ENCODE peak calls at places on chromosomes 1 and 21, in five cellular contexts. S is ovary, M is thyroid gland, T is stomach, J is A549. E is an unnamed sample.

GRCh38 chr21:42061195-42061865 is 9.8 kb upstream of the UMODL1 start:
- DNase-seq in S (no peak), T (no peak), J (no peak), M (no peak), E (no peak)

GRCh38 chr1:94783342-94784264 is 36.6 kb upstream of the SLC44A3 start:
- DNase-seq in T (peak; percentile 89), J (no peak), S (peak; percentile 74), M (peak; percentile 28), E (peak; percentile 70)

GRCh38 chr1:6134741-6135510 is 45.2 kb downstream of the CHD5 start:
- DNase-seq in T (no peak), J (no peak), M (no peak), S (no peak), E (no peak)

GRCh38 chr1:45403298-45404079 is 63.2 kb upstream of the MUTYH start:
- DNase-seq in J (no peak), M (no peak), T (no peak), S (no peak), E (no peak)

GRCh38 chr1:55363261-55363660 is 148.1 kb upstream of the USP24 start:
- DNase-seq in T (no peak), J (no peak), S (no peak), M (no peak), E (no peak)

GRCh38 chr1:69639159-69639558 is 71.4 kb downstream of the LRRC7 start:
- DNase-seq in J (no peak), M (no peak), S (no peak), T (no peak), E (no peak)

GRCh38 chr1:224127925-224128819 is 14.3 kb downstream of the FBXO28 start:
- DNase-seq in T (no peak), M (no peak), S (no peak), J (no peak), E (no peak)

GRCh38 chr1:31394628-31395193 is 18.3 kb upstream of the SERINC2 start:
- DNase-seq in T (peak; percentile 93), S (peak; percentile 83), J (peak; percentile 71), M (peak; percentile 94), E (peak; percentile 96)

GRCh38 chr1:84569216-84569615 is 5.0 kb downstream of the CTBS start:
- DNase-seq in J (no peak), M (no peak), S (no peak), T (no peak), E (no peak)

GRCh38 chr1:247857069-247857985 is at the start of gene TRIM58:
- DNase-seq in M (peak; percentile 75), T (peak; percentile 69), S (no peak), J (no peak), E (no peak)

GRCh38 chr1:23558140-23558871 is 995 bp downstream of the ID3 start:
- DNase-seq in T (peak; percentile 73), J (peak; percentile 77), M (peak; percentile 85), S (peak; percentile 67), E (no peak)

GRCh38 chr1:6880951-6881690 is 95.9 kb downstream of the CAMTA1 start:
- DNase-seq in T (no peak), J (no peak), S (no peak), M (peak; percentile 80), E (no peak)

GRCh38 chr21:16088121-16088520 is 358.3 kb downstream of the USP25 start:
- DNase-seq in S (no peak), T (no peak), M (no peak), J (no peak), E (no peak)

GRCh38 chr21:42010507-42011493 is 640 bp upstream of the ZBTB21 start:
- DNase-seq in J (no peak), M (peak; percentile 65), S (peak; percentile 57), T (no peak), E (no peak)

GRCh38 chr1:178501705-178502329 is 5.1 kb upstream of the CLEC20A start:
- DNase-seq in J (peak; percentile 62), M (peak; percentile 68), T (peak; percentile 77), S (peak; percentile 67), E (no peak)

GRCh38 chr1:51032936-51033335 is 62.9 kb downstream of the CDKN2C start:
- DNase-seq in T (no peak), J (no peak), M (no peak), S (no peak), E (no peak)

GRCh38 chr1:5509664-5510452 is 482.4 kb downstream of the NPHP4 start:
- DNase-seq in T (peak; percentile 72), S (peak; percentile 72), M (peak; percentile 52), J (peak; percentile 9), E (peak; percentile 91)

GRCh38 chr1:150876111-150876434 is 326 bp downstream of the ARNT start:
- DNase-seq in M (no peak), S (no peak), T (peak; percentile 61), J (no peak), E (no peak)

GRCh38 chr1:11730429-11730861 is 5.5 kb upstream of the AGTRAP start:
- DNase-seq in S (no peak), M (no peak), J (no peak), T (no peak), E (peak; percentile 52)

GRCh38 chr1:196407358-196408041 is 200.7 kb downstream of the KCNT2 start:
- DNase-seq in S (no peak), M (no peak), T (no peak), J (peak; percentile 48), E (no peak)

GRCh38 chr21:45994738-45995685 is 13.4 kb downstream of the COL6A1 start:
- DNase-seq in M (no peak), T (no peak), J (no peak), S (no peak), E (peak; percentile 83)

GRCh38 chr21:21200103-21200938 is 202.1 kb downstream of the NCAM2 start:
- DNase-seq in T (no peak), M (no peak), J (peak; percentile 3), S (no peak), E (peak; percentile 84)

GRCh38 chr1:201531551-201532425 is 7.1 kb upstream of the NAV1 start:
- DNase-seq in T (no peak), S (no peak), M (no peak), J (no peak), E (peak; percentile 76)

GRCh38 chr1:21594935-21595897 is 73.9 kb downstream of the RAP1GAP start:
- DNase-seq in S (peak; percentile 56), J (peak; percentile 60), M (peak; percentile 54), T (peak; percentile 71), E (no peak)

GRCh38 chr1:224317383-224318045 is 12.5 kb downstream of the NVL start:
- DNase-seq in M (no peak), T (no peak), S (no peak), J (no peak), E (no peak)

GRCh38 chr1:151055581-151055980 is 3.8 kb downstream of the CDC42SE1 start:
- DNase-seq in J (no peak), T (no peak), M (no peak), S (no peak), E (no peak)

GRCh38 chr1:62528015-62528414 is 69.3 kb upstream of the ANGPTL3 start:
- DNase-seq in S (no peak), M (no peak), T (no peak), J (no peak), E (no peak)

GRCh38 chr1:163069142-163069541 is at the start of gene RGS4:
- DNase-seq in S (peak; percentile 40), J (peak; percentile 29), M (peak; percentile 4), T (peak; percentile 31), E (no peak)

GRCh38 chr1:39129514-39129913 is 75.0 kb upstream of the MACF1 start:
- DNase-seq in J (peak; percentile 53), M (no peak), T (no peak), S (no peak), E (no peak)

DNA sequence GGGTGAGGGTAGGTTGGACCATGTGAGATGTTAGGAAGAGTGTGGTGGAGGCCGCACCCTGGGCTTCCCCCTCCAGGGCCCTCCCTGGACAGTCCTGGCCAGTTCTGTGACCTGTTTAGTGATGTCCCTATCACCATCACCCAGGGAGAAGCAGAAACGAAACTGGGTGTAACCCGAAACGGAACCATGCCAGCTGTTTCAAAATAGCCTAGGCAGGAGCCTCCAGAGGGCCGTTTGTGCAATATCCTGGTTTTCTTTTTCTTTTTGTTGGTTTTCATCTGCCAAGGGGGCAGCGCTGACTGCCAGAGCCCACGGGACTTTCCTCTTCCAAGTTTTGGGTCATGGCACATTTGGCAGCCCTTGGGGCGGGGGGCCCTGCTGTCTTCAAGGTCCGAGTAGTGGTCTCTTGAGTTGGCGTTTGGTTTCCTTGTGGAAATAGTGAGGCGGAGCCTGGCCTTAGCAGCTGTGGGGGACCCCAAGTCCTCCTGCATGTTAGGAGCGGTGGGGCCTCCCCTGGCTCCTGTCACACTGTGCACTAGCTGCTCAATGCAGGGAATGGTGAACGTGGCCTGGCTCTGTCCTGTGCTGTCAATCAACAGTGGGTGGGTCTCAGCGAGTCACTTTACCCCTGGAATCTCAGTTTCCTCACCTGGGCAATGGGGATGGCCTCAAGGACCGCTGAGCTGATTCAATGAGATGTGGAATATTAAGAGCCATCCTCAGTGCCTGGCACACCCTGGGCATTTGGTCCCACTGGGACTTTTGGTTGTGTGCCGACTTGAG is 90.7 kb downstream of the ARHGEF10L start:
- DNase-seq in S (no peak), J (no peak), M (peak; percentile 19), T (peak; percentile 27), E (peak; percentile 81)
- TF ChIP-seq POLR2A in S (no peak), J (no peak), M (no peak), T (no peak), E (no peak)

DNA sequence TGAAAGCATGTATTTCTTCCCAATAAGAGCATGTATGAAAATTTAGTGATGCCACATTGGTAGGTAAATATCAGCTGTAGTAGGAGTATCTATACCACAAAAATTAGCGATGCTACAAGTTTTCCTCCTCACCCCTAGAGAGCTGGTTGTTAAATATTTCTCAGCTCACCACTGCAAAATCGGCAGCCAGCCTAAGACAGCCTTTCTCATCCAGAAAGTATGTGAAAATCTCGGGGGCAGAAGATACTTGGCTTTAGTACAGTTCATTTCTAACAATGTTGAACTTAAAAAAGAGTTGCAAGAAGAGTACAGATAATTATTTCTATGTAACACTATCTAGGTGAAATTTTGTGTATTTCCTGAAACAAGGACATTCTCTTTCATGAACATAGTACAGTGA is 235.3 kb downstream of the TPR start:
- DNase-seq in M (no peak), J (no peak), S (no peak), T (no peak), E (no peak)
- H3K4me3 ChIP-seq in M (no peak overlapping the region), J (no peak overlapping the region), S (no peak overlapping the region), T (no peak overlapping the region), E (no peak overlapping the region)

GRCh38 chr1:60732977-60733401 is 349.4 kb upstream of the NFIA start:
- DNase-seq in J (no peak), S (no peak), T (no peak), M (no peak), E (no peak)
- TF ChIP-seq CTCF in J (no peak), S (no peak), T (no peak), M (no peak), E (no peak)

DNA sequence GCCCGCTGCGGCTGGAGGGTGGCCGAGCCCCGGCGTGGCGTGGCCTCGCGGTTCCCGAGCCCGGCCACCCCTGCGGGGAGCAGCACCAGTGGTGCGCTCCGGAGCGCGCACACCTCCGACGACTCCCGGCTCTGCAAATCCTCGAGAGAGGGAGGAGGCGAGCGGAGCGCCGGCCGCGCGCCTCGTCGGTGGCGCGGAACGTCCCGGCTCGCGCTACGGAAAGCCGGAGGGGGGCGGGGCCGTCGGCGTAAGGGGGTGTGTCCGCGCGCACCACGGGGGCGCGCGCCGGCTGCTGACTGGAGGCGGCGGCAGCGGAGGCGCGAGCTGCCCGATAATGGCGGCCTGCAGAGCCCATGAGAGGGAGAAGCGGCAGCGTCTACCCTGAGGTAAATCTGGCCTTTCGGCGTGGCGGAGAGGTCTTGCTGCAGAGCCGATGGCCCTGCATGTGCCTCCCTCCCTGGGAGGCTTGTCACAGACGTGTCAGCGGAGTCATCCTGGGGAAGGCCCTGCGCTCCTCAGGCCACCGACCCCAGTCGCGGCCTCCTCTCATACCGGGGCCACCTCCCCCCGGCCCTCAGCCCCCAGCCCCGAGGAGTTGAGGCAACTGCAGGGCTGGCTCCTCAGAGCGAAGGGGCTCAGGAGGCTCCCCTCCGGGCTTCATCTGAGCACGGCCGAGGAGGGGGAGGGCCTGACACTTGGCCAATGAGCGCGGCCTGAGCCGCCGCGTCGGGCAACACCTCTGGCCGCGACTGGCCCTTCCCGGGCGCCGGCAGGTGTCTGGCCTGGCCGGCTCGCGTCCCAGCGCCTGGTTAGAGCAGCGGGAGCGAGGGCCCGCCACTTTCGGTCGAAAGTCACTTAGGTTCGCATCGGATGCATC is at the start of gene PDIK1L:
- DNase-seq in S (peak; percentile 95), J (peak; percentile 94), T (peak; percentile 95), M (peak; percentile 92), E (peak; percentile 88)
- TF ChIP-seq POLR2A in S (no peak), J (peak; percentile 44), T (peak; percentile 36), M (peak; percentile 75), E (no peak)

E was measured in lower leg skin.